ENCODE peak calls at places on chromosomes 11 and 22, in nine cellular contexts. E is iris pigment epithelial cell; R is EL; N is stimulated activated naive CD8-positive, alpha-beta T cell treated with anti-CD3 and anti-CD28 coated beads, Interleukin-15, amount 100 ng/mL, for 72 hours; I is T-helper 9 cell; Z is effector CD8-positive, alpha-beta T cell; G is nephron progenitor cell; D is heart right ventricle; U is stimulated activated CD8-positive, alpha-beta memory T cell treated with anti-CD3 and anti-CD28 coated beads, Interleukin-7, amount 100 ng/mL, for 4 hours. T is an unnamed sample.

GRCh38 chr11:6258571-6258998 is 1.1 kb upstream of the CCKBR start:
- DNase-seq in I (no peak), D (no peak), U (no peak), Z (no peak), R (no peak), E (no peak), N (no peak), G (peak; percentile 54), T (no peak)

GRCh38 chr11:69442807-69443137 is 38.7 kb upstream of the LINC01488 start:
- DNase-seq in Z (no peak), E (peak; percentile 80), I (no peak), D (peak; percentile 72), G (peak; percentile 32), R (peak; percentile 77), U (no peak), N (no peak), T (no peak)

GRCh38 chr11:27118371-27118770 is 77.8 kb downstream of the BBOX1 start:
- DNase-seq in E (peak; percentile 65), G (no peak), D (no peak), I (no peak), N (no peak), Z (no peak), U (no peak), R (peak; percentile 5), T (no peak)

GRCh38 chr11:64353101-64353738 is 5.7 kb upstream of the RPS6KA4 start:
- DNase-seq in N (no peak), G (no peak), R (no peak), I (no peak), D (no peak), E (no peak), U (no peak), Z (no peak), T (no peak)

GRCh38 chr11:64275031-64275800 is 9.2 kb downstream of the BAD start:
- DNase-seq in I (no peak), Z (no peak), R (no peak), D (no peak), U (no peak), E (no peak), G (no peak), N (no peak), T (no peak)

GRCh38 chr11:35142481-35143207 is 3.7 kb downstream of the CD44 start:
- DNase-seq in N (no peak), Z (no peak), I (no peak), G (no peak), R (peak; percentile 90), D (no peak), E (peak; percentile 49), U (no peak), T (peak; percentile 75)

GRCh38 chr11:7577883-7578242 is 64.1 kb downstream of the PPFIBP2 start:
- DNase-seq in E (peak; percentile 75), D (no peak), Z (no peak), N (no peak), I (no peak), U (no peak), R (peak; percentile 57), G (no peak), T (peak; percentile 40)

GRCh38 chr22:31752096-31752847 is 1.5 kb upstream of the DEPDC5 start:
- DNase-seq in D (no peak), E (no peak), U (no peak), I (no peak), G (no peak), N (no peak), Z (no peak), R (no peak), T (no peak)

GRCh38 chr11:70456921-70457532 is 58.7 kb downstream of the CTTN start:
- DNase-seq in U (no peak), Z (no peak), G (no peak), N (no peak), R (no peak), E (peak; percentile 69), D (no peak), I (no peak), T (no peak)